ENCODE peak calls at places on chromosomes 3 and 15, in nine cellular contexts. A is pancreas, X is mesothelial cell of epicardium, G is cardiac muscle cell, F is OCI-LY7, P is uterus, Y is nephron progenitor cell, T is colonic mucosa, S is bronchial epithelial cell. H is an unnamed sample.

GRCh38 chr15:58213587-58214360 is 75.6 kb downstream of the AQP9 start:
- DNase-seq in Y (no peak), T (no peak), X (no peak), P (no peak), F (no peak), G (no peak), A (no peak), S (peak; percentile 43), H (no peak)

GRCh38 chr3:99635348-99635747 is 3.0 kb upstream of the COL8A1 start:
- DNase-seq in A (no peak), P (no peak), F (no peak), T (no peak), X (no peak), Y (no peak), S (no peak), G (no peak), H (no peak)

GRCh38 chr3:177470200-177470941 is 273.1 kb upstream of the TBL1XR1 start:
- DNase-seq in G (no peak), Y (no peak), A (no peak), F (no peak), S (peak; percentile 42), X (no peak), P (no peak), T (no peak), H (no peak)

GRCh38 chr3:129349791-129350190 is 71.1 kb downstream of the HMCES start:
- DNase-seq in Y (no peak), G (no peak), A (no peak), F (no peak), X (no peak), P (no peak), S (no peak), T (no peak), H (no peak)

GRCh38 chr15:97966924-97967620 is 6.6 kb downstream of the ARRDC4 start:
- DNase-seq in S (no peak), G (no peak), Y (no peak), T (no peak), F (no peak), A (no peak), P (no peak), X (no peak), H (no peak)

GRCh38 chr3:109930592-109930991 is 593.2 kb upstream of the DPPA4 start:
- DNase-seq in X (no peak), S (peak; percentile 51), G (no peak), Y (no peak), P (no peak), T (no peak), A (no peak), F (no peak), H (no peak)

GRCh38 chr3:106299300-106300098 is 430.7 kb upstream of the CBLB start:
- DNase-seq in T (no peak), X (no peak), Y (no peak), G (no peak), F (no peak), P (no peak), S (no peak), A (no peak), H (no peak)

GRCh38 chr3:108940568-108941285 is 13.0 kb downstream of the GUCA1C start:
- DNase-seq in T (no peak), G (no peak), S (no peak), F (no peak), X (no peak), A (no peak), P (no peak), Y (no peak), H (no peak)

GRCh38 chr3:184603156-184604030 is 41.8 kb downstream of the EPHB3 start:
- DNase-seq in P (no peak), T (no peak), S (no peak), A (no peak), Y (no peak), G (no peak), F (no peak), X (no peak), H (no peak)

GRCh38 chr15:64845183-64845611 is 3.5 kb downstream of the PLEKHO2 start:
- DNase-seq in S (no peak), P (no peak), T (no peak), Y (no peak), G (no peak), A (no peak), X (no peak), F (peak; percentile 28), H (no peak)

GRCh38 chr3:4601926-4602325 is 108.8 kb downstream of the ITPR1 start:
- DNase-seq in F (no peak), Y (no peak), P (no peak), X (no peak), G (no peak), A (no peak), T (no peak), S (peak; percentile 18), H (no peak)

GRCh38 chr3:157531771-157532170 is 28.6 kb upstream of the VEPH1 start:
- DNase-seq in A (no peak), F (no peak), P (no peak), G (no peak), T (no peak), Y (no peak), X (no peak), S (no peak), H (no peak)

GRCh38 chr3:157530637-157531300 is 27.6 kb upstream of the VEPH1 start:
- DNase-seq in G (no peak), T (no peak), Y (no peak), P (no peak), S (no peak), X (no peak), F (no peak), A (no peak), H (no peak)

GRCh38 chr3:157533298-157533870 is 30.2 kb upstream of the VEPH1 start:
- DNase-seq in G (no peak), F (no peak), P (no peak), Y (no peak), T (no peak), S (peak; percentile 73), A (no peak), X (no peak), H (no peak)

GRCh38 chr3:157531301-157531660 is 28.1 kb upstream of the VEPH1 start:
- DNase-seq in G (no peak), A (no peak), T (no peak), F (no peak), S (peak; percentile 29), Y (no peak), X (no peak), P (no peak), H (no peak)

GRCh38 chr3:157532529-157533297 is 29.5 kb upstream of the VEPH1 start:
- DNase-seq in P (no peak), Y (peak; percentile 31), G (peak; percentile 82), S (peak; percentile 74), T (peak; percentile 38), F (peak; percentile 57), A (peak; percentile 21), X (no peak), H (no peak)
- TF ChIP-seq CTCF in P (peak; percentile 70), Y (peak; percentile 71), G (peak; percentile 80), S (peak; percentile 66), T (peak; percentile 58), F (peak; percentile 93), A (no peak), X (peak; percentile 77), H (peak; percentile 90)

DNA sequence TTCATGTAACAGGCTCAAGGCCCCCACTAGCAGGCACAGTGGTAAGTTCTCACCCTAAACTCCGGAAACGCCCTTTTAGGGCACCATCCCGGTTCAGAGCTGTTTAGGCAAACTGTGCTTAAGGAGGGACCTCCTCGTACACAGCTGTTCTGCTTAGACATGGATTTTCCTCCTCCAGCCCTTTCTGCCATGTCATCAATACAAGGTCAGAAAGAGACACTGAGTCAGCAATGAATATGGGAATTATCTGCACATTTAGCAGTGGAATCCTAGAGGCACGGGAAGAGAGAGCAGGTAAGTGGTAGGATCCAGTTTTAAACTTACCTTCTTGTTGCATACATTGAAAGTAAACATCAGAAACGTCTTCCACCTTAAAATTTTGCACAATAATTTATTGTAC is 107.3 kb downstream of the KCNAB1 start:
- DNase-seq in G (no peak), Y (no peak), F (no peak), P (no peak), T (no peak), S (no peak), A (no peak), X (no peak), H (no peak)
- TF ChIP-seq CTCF in G (no peak), Y (no peak), F (no peak), P (no peak), T (no peak), S (no peak), A (no peak), X (no peak), H (no peak)

GRCh38 chr3:51139616-51140015 is 245.5 kb upstream of the MANF start:
- DNase-seq in P (no peak), Y (no peak), A (no peak), S (no peak), T (no peak), F (no peak), G (no peak), X (no peak), H (no peak)
- TF ChIP-seq CTCF in P (no peak), Y (no peak), A (no peak), S (no peak), T (no peak), F (no peak), G (no peak), X (no peak), H (no peak)

DNA sequence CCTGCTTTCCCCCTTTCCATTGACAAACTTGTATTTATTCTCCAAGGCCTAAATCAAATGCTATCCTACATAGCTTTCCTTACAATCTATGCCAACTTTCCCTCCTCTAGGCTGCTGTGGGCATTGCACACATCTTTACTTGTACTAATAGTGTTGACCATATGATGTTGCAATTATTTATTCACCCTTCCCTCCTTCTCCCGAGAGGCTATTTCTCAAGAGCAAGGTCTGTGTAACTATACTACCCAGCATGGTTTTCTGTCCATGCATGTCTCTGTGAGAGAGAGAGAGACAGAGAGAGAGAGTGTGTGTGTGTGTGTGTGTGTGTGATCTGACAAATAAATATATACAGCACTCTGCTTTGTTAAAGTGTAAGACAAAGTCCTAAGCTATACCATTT is 63.8 kb downstream of the GTPBP8 start:
- DNase-seq in G (no peak), S (peak; percentile 80), X (no peak), P (no peak), A (no peak), T (no peak), F (no peak), Y (no peak), H (no peak)
- TF ChIP-seq CTCF in G (peak; percentile 40), S (peak; percentile 19), X (no peak), P (no peak), A (no peak), T (no peak), F (no peak), Y (no peak), H (no peak)

H was measured in type B pancreatic cell.